ENCODE peak calls at places on chromosomes 5 and 9, in eight cellular contexts. P is hepatocyte, H is HCT116, K is GM23248, L is MM.1S, J is GM23338, R is SK-N-SH, S is neural progenitor cell. A is an unnamed sample. For H3K79me2, the result is how much of the 10 kb centered on the place peaks cover.

GRCh38 chr9:13529321-13530104 is 250.0 kb upstream of the MPDZ start:
- DNase-seq in S (no peak), J (no peak), K (no peak), L (no peak), P (peak), R (no peak), H (no peak), A (no peak)

GRCh38 chr9:5574998-5575397 is 53.9 kb upstream of the RIC1 start:
- DNase-seq in L (no peak), S (peak), P (no peak), J (peak), R (no peak), H (no peak), K (no peak), A (no peak)

GRCh38 chr9:99016681-99017387 is 73.1 kb downstream of the COL15A1 start:
- DNase-seq in H (no peak), P (no peak), R (no peak), S (no peak), J (no peak), L (no peak), K (no peak), A (no peak)

GRCh38 chr5:58437661-58438060 is 22.2 kb downstream of the PLK2 start:
- DNase-seq in R (no peak), L (no peak), J (no peak), P (no peak), K (no peak), H (no peak), S (no peak), A (no peak)

GRCh38 chr9:122197882-122198281 is 30.9 kb downstream of the LHX6 start:
- DNase-seq in S (no peak), P (no peak), H (no peak), L (no peak), R (no peak), K (no peak), J (no peak), A (no peak)

GRCh38 chr9:124284940-124285441 is 27.2 kb downstream of the NEK6 start:
- DNase-seq in S (no peak), R (no peak), H (no peak), L (no peak), P (no peak), K (peak), J (no peak), A (no peak)

GRCh38 chr9:112493738-112494137 is 7.1 kb downstream of the KIAA1958 start:
- DNase-seq in R (no peak), L (no peak), K (peak), P (no peak), H (no peak), S (no peak), J (no peak), A (peak)

GRCh38 chr5:72067682-72068470 is 39.4 kb upstream of the MAP1B start:
- DNase-seq in J (no peak), H (peak), L (no peak), S (no peak), K (peak), P (peak), R (no peak), A (peak)

GRCh38 chr9:136254381-136255165 is 9.0 kb upstream of the QSOX2 start:
- DNase-seq in L (no peak), R (no peak), J (no peak), H (no peak), P (no peak), K (no peak), S (no peak), A (no peak)
- TF ChIP-seq EZH2phosphoT487 in L (no peak), R (no peak), J (no peak), H (no peak), P (no peak), K (no peak), S (no peak), A (no peak)

DNA sequence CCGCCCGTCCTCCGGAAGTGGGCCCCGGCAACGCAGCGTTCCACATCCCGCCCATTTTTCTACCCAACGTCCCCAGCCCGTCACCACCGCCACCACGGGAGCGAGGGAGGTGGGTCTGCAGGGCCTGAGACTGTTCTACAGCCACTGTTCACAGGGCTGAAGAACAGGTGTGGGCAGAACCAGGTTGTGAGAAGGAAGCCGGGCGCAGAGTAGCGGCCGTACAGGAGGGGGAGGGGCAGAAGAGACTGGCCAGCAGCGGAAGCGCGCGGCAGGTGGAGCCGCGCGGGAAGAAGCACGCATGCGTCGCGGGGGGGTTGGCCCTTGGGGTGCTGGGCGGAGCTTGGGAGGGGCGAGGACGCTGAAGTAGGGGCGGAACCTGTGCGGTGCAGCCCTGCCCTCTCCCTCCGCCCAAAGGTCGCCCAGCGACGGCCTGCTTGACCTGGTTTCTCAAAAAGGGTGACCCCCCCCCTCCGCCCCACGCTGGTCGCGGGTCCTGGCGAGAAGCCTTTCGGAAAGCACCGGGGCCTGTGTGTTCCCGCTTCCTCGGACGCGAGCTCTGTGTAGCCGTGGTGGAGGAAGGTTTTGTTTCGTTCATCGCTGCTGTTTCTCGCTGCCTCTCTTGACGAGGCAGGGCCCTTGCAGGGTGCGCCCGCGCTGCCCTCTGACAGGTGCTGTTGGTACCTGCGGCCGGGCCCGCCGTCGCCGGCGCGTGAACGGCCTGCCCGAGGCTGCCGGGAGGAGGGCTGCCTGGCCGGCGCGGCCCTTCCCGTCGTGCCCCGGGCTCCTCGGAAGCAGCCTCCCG is 7.8 kb upstream of the MGAT1 start:
- DNase-seq in S (peak), H (peak), L (peak), K (peak), J (peak), R (peak), P (peak), A (peak)
- H3K4me2 ChIP-seq in S (peak), H (peak), L (peak), K (peak), J (peak), R (peak), P (peak), A (peak)

DNA sequence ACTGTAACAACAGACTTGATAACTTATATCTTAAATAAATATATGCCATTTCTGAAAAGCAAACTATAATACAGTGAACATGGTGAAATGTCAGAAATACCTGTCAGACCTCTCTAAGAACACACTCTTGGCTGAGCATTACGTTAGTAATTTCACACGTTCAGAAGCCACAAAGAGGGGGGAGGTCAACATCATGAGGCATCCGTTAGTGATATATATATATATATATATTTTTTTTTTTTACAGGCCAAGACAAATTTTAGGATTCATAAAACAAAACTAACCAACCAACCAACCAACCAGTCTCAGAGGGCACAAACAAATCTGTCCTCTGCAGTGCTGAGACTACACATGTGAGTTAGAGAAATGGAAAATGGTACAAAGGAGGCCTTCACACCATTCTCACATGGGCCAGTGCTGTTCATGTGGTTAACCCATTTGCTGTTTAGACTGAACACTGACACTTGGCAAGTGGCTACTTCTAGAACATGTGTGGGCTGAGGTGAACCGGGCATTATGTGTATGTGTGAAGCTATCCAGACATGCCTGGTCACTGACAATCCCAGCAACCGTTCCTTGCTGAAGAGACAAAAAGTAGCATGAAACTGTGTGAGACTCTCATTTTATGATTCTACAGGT is 54.5 kb downstream of the ELL2 start:
- DNase-seq in R (no peak), K (no peak), P (no peak), H (no peak), L (no peak), J (no peak), S (no peak), A (no peak)
- H3K79me2 ChIP-seq in R (half or more), K (half or more), P (half or more), H (under half), L (under half), J (under half), S (under half), A (half or more)

GRCh38 chr5:146447734-146448380 is 724 bp downstream of the TCERG1 start:
- DNase-seq in L (peak), H (no peak), R (no peak), K (peak), P (peak), S (no peak), J (peak), A (peak)
- TF ChIP-seq EZH2phosphoT487 in L (no peak), H (no peak), R (no peak), K (no peak), P (no peak), S (no peak), J (no peak), A (no peak)

DNA sequence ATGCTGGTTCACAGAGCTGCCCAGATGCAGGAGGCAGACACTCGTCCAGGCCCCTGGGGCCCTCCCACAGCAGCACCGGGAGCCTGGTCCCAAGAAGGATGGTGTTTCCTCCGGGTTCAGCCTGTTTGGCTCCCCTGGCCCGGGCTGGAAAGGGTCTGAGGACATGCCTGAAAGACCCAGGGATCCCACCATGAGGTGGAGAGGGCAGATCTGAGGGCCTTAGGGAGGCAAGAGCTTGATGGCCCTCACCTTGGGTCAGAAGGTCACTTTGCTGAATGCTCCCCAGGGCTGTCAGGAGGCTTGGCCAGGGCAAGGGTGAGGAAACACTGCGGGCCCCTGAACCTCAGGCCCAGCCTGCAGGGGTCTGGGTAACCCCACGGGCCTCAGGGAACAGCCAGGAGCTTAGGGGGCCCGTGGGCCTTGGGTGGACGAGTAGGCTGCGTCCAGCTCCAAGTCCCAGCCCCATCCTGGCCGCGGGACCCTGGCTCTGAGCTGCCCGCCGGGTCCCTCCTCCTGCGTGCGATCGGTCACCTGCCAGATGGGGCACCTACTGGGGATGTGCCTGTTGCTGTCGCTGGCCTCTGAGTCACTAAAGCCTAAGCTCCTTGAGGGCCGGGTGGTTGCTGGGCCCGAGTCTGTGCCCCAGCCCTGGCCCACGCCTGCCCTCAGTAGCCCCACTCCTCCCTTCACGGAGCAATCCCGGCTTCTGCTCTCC is 106.2 kb downstream of the ZNF354C start:
- DNase-seq in R (no peak), J (peak), S (no peak), K (no peak), P (no peak), L (no peak), H (no peak), A (no peak)
- H3K4me2 ChIP-seq in R (no peak), J (peak), S (peak), K (no peak), P (no peak), L (no peak), H (no peak), A (no peak)

DNA sequence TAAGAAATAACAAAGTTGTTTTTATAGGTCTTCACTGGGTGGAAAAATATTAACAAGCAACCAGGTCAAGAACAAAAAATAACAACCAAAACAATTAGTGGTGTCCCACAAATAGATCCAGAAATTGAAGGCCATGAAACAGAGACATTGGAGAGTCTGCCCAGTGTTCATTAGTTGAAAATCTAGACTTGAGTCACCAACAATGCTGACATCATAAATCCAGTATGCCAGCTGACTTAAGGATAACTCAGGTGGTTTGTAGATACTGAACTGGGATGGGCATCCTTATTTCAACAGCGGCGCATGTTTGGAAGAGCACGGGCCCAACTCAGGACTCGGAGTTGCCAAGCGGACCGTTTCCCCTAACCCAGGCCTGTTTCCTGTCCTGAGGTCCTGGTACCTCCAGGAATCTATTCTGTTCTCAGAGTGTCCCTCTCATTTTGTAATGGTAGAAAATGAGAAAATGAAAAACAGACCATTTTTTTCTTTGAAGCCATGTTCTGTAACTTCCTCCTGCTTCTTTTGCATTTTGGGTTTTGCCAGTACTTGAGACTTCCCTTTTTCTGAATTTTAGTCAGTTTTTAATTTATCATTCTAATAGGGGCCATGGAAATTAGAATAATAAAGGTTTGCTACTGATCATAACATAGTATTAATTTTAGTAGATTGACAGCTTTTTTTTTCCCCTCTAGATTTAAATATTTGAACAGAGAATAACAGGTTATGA is 80.5 kb upstream of the TNFAIP8 start:
- DNase-seq in R (no peak), P (peak), K (peak), H (peak), S (no peak), J (no peak), L (no peak), A (peak)
- H3K79me2 ChIP-seq in R (half or more), P (under half), K (under half), H (under half), S (under half), J (under half), L (half or more), A (under half)

A was measured in PC-3.